ENCODE peak calls at places on chromosome 6, in six cellular contexts. P is brain microvascular endothelial cell, M is thyroid gland, U is tibial artery, C is breast epithelium, W is transverse colon. B is an unnamed sample.

GRCh38 chr6:130296854-130297253 is 69.0 kb upstream of the TMEM200A start:
- DNase-seq in P (no peak), M (no peak), U (no peak), C (no peak), W (no peak), B (no peak)

GRCh38 chr6:128464790-128465189 is 55.6 kb downstream of the PTPRK start:
- DNase-seq in P (no peak), M (no peak), U (no peak), C (no peak), W (no peak), B (no peak)

GRCh38 chr6:114945392-114945791 is 602.6 kb upstream of the HS3ST5 start:
- DNase-seq in P (no peak), M (no peak), U (no peak), C (no peak), W (no peak), B (no peak)

GRCh38 chr6:137739544-137739943 is 127.5 kb upstream of the TNFAIP3 start:
- DNase-seq in P (no peak), M (no peak), U (no peak), C (no peak), W (no peak), B (no peak)

GRCh38 chr6:54958446-54958845 is 111.9 kb downstream of the FAM83B start:
- DNase-seq in P (no peak), M (peak; percentile 27), U (no peak), C (no peak), W (no peak), B (no peak)

GRCh38 chr6:39792501-39793450 is 600 bp downstream of the DAAM2 start:
- DNase-seq in P (no peak), M (peak; percentile 17), U (no peak), C (no peak), W (no peak), B (no peak)

GRCh38 chr6:161348628-161348994 is 74.8 kb upstream of the AGPAT4 start:
- DNase-seq in P (no peak), M (no peak), U (no peak), C (no peak), W (no peak), B (no peak)

GRCh38 chr6:13163161-13163944 is 165.0 kb downstream of the TBC1D7 start:
- DNase-seq in P (no peak), M (no peak), U (no peak), C (no peak), W (no peak), B (no peak)

GRCh38 chr6:108113557-108114519 is 39.3 kb upstream of the OSTM1 start:
- DNase-seq in P (peak; percentile 53), M (peak; percentile 27), U (no peak), C (no peak), W (no peak), B (peak; percentile 39)

GRCh38 chr6:56156643-56157042 is 90.7 kb downstream of the COL21A1 start:
- DNase-seq in P (peak; percentile 52), M (no peak), U (no peak), C (no peak), W (no peak), B (peak; percentile 51)

GRCh38 chr6:5457036-5457435 is 195.7 kb downstream of the FARS2 start:
- DNase-seq in P (no peak), M (no peak), U (no peak), C (no peak), W (no peak), B (peak; percentile 74)

GRCh38 chr6:160278786-160279310 is 20.2 kb upstream of the SLC22A2 start:
- DNase-seq in P (no peak), M (no peak), U (no peak), C (no peak), W (no peak), B (peak; percentile 29)

GRCh38 chr6:150876598-150876997 is 11.1 kb downstream of the MTHFD1L start:
- DNase-seq in P (no peak), M (peak; percentile 82), U (peak; percentile 61), C (peak; percentile 75), W (peak; percentile 44), B (no peak)

GRCh38 chr6:138563650-138564049 is 64.4 kb upstream of the NHSL1 start:
- DNase-seq in P (no peak), M (no peak), U (no peak), C (no peak), W (no peak), B (peak; percentile 57)

GRCh38 chr6:148251286-148251685 is 91.4 kb upstream of the SASH1 start:
- DNase-seq in P (peak; percentile 41), M (no peak), U (no peak), C (no peak), W (no peak), B (peak; percentile 66)

GRCh38 chr6:170108890-170109587 is 181.8 kb downstream of the DLL1 start:
- DNase-seq in P (no peak), M (no peak), U (peak; percentile 7), C (no peak), W (no peak), B (no peak)
- H3K4me3 ChIP-seq in P (no peak overlapping the region), M (no peak overlapping the region), U (no peak overlapping the region), C (no peak overlapping the region), W (no peak overlapping the region), B (no peak overlapping the region)

GRCh38 chr6:33336495-33336894 is 19.0 kb upstream of the ZBTB22 start:
- DNase-seq in P (no peak), M (no peak), U (no peak), C (no peak), W (no peak), B (no peak)
- TF ChIP-seq CTCF in P (no peak), M (no peak), U (no peak), C (no peak), W (no peak), B (no peak)

GRCh38 chr6:31700716-31701401 is 2.3 kb downstream of the ABHD16A start:
- DNase-seq in P (no peak), M (no peak), U (no peak), C (no peak), W (no peak), B (no peak)

GRCh38 chr6:31692886-31693285 is 10.2 kb downstream of the ABHD16A start:
- DNase-seq in P (no peak), M (no peak), U (no peak), C (no peak), W (no peak), B (no peak)

GRCh38 chr6:31693535-31693934 is 9.6 kb downstream of the ABHD16A start:
- DNase-seq in P (no peak), M (no peak), U (no peak), C (no peak), W (no peak), B (no peak)

GRCh38 chr6:31701666-31702420 is 1.3 kb downstream of the ABHD16A start:
- DNase-seq in P (peak; percentile 19), M (no peak), U (no peak), C (no peak), W (no peak), B (no peak)

DNA sequence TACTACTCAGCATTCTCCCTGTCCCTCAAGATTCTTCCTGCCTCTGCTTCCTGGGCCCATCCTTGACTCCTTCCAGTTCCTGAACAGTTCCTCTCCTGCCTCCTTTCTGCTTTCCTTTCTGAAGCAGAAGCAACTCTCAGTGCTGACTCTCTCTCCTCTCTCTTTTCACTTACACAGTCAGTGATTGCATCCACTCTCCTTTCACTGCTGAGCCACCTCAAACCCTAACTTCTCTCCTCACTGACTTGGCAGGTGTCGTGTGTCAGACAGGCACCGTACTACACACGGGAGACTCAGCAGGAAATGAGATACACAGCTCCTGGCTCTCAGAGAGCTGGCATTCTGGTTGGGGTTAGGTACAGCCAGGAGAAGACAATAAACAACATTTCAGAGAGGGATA is 5.6 kb downstream of the ABHD16A start:
- DNase-seq in P (no peak), M (no peak), U (no peak), C (no peak), W (no peak), B (no peak)
- H3K36me3 ChIP-seq in P (peaks cover 24% of the 10 kb centered on the region), M (peaks cover 21% of the 10 kb centered on the region), U (peaks cover 47% of the 10 kb centered on the region), C (no peaks in the 10 kb centered on the region), W (peaks cover 33% of the 10 kb centered on the region), B (peaks cover 14% of the 10 kb centered on the region)

DNA sequence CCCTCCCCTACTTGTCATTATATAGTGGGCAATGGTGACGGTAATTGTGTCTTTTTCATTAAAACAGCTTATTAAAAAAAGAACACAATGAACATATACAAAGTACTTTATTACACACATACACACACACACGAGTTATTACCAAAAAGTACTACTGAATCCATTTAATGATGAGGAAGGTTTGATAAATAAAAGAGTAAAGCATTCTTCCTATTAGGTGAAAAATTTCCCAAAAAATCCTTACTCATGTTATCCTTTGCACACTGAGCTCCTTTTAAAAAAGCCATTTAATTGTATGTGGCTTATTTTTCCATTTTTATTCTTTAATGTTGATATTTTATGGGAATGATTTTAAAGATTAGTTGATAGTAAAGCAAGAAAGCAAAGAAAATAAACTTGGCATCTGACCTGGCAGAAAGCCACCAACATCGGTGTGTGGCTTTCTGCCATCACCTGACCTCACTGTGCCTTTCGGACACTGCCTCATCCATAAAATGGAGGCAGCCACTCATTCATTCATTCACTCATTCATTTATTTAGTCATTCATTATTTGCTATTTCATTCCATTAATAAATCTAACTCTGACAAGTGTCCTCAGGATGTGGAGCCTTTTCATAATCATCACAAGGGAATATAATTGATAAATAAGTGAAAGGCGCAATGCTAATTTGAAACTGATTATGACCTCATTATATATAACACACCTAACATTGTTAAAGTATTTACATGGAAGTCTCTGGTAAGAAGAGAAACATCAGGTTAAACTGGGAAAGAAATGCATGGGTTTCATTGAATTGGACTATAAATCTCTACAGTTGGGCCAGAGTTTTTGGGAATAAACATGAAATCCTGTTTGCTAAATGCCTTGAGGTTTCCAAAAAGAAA is 727 bp upstream of the SGK1 start:
- DNase-seq in P (no peak), M (peak; percentile 14), U (no peak), C (no peak), W (no peak), B (no peak)
- H3K4me3 ChIP-seq in P (peak overlapping the region; percentile 76), M (peak overlapping the region; percentile 50), U (no peak overlapping the region), C (no peak overlapping the region), W (no peak overlapping the region), B (no peak overlapping the region)

GRCh38 chr6:85892346-85892745 is 249.7 kb upstream of the SYNCRIP start:
- DNase-seq in P (no peak), M (peak; percentile 91), U (no peak), C (no peak), W (no peak), B (no peak)

GRCh38 chr6:85887467-85887866 is 244.8 kb upstream of the SYNCRIP start:
- DNase-seq in P (no peak), M (no peak), U (no peak), C (no peak), W (no peak), B (no peak)
- TF ChIP-seq CTCF in P (no peak), M (no peak), U (no peak), C (no peak), W (no peak), B (no peak)

GRCh38 chr6:158574800-158575199 is 14.9 kb downstream of the TMEM181 start:
- DNase-seq in P (no peak), M (no peak), U (no peak), C (no peak), W (no peak), B (no peak)
- H3K36me3 ChIP-seq in P (peaks cover 7% of the 10 kb centered on the region), M (no peaks in the 10 kb centered on the region), U (peaks cover 9% of the 10 kb centered on the region), C (no peaks in the 10 kb centered on the region), W (no peaks in the 10 kb centered on the region), B (peaks cover 14% of the 10 kb centered on the region)

DNA sequence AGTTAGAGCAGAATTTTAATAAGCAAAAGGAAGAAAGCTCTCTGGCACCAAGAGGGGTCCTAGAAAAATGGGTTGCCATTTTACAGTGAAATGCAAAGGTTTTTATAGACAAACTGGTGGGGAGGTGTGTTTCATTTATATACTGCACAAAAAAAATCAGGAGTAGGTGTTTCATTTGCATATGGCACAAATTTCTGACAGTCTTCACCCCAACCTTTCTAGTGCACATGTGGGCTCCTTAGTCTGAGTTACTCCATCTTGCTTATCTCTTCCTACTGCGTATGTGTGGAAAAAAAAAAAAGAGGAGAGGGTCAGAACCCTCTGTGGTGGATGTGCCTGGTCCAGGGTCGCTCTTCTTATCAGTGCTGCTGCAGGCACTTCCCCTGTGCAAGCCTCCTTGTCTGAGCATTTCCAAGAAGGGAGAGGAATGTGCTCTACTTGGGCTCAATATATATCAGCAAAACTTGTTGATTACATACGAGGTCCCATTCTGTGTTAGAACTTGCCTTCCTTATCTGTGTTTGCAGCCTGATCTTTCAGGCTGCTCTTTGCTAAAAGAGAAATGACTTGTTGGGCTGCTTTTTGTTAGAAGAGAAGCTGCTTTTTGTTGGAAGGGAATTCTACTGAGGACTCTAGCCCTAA is 59.0 kb upstream of the MRAP2 start:
- DNase-seq in P (no peak), M (no peak), U (no peak), C (no peak), W (no peak), B (no peak)
- H3K4me3 ChIP-seq in P (no peak overlapping the region), M (no peak overlapping the region), U (no peak overlapping the region), C (no peak overlapping the region), W (no peak overlapping the region), B (no peak overlapping the region)

B was measured in bronchial epithelial cell.